ENCODE peak calls at places on chromosomes 3 and 15, in ten cellular contexts. One of them, this sample, is unnamed.

GRCh38 chr3:119681279-119681678 is 4.1 kb upstream of the COX17 start:
- DNase-seq in mesothelial cell of epicardium: no peak
- DNase-seq in NCI-H524: peak; percentile 53
- DNase-seq in midbrain: no peak
- DNase-seq in SW480: peak; percentile 52
- DNase-seq in GM23248: peak; percentile 72
- DNase-seq in keratinocyte: no peak
- DNase-seq in AML-193: peak; percentile 56
- DNase-seq in A172: peak; percentile 29
- DNase-seq in activated naive CD8-positive, alpha-beta T cell treated with anti-CD3 and anti-CD28 coated beads, Interleukin-2, amount 50 U/mL, for 24 hours: no peak
- DNase-seq in this sample: no peak

GRCh38 chr15:65332662-65333440 is 28.4 kb downstream of the RNU5B-1 start:
- DNase-seq in GM23248: no peak
- DNase-seq in midbrain: no peak
- DNase-seq in AML-193: no peak
- DNase-seq in A172: no peak
- DNase-seq in activated naive CD8-positive, alpha-beta T cell treated with anti-CD3 and anti-CD28 coated beads, Interleukin-2, amount 50 U/mL, for 24 hours: no peak
- DNase-seq in keratinocyte: no peak
- DNase-seq in NCI-H524: no peak
- DNase-seq in SW480: no peak
- DNase-seq in mesothelial cell of epicardium: no peak
- DNase-seq in this sample: no peak

GRCh38 chr3:143207338-143207961 is 87.9 kb downstream of the CHST2 start:
- DNase-seq in activated naive CD8-positive, alpha-beta T cell treated with anti-CD3 and anti-CD28 coated beads, Interleukin-2, amount 50 U/mL, for 24 hours: peak; percentile 45
- DNase-seq in NCI-H524: no peak
- DNase-seq in SW480: peak; percentile 11
- DNase-seq in GM23248: peak; percentile 48
- DNase-seq in keratinocyte: no peak
- DNase-seq in AML-193: peak; percentile 68
- DNase-seq in A172: peak; percentile 63
- DNase-seq in midbrain: no peak
- DNase-seq in mesothelial cell of epicardium: no peak
- DNase-seq in this sample: no peak

GRCh38 chr3:191246628-191247027 is 47.6 kb downstream of the OSTN start:
- DNase-seq in SW480: peak; percentile 21
- DNase-seq in NCI-H524: peak; percentile 67
- DNase-seq in midbrain: no peak
- DNase-seq in GM23248: peak; percentile 82
- DNase-seq in keratinocyte: peak; percentile 28
- DNase-seq in AML-193: no peak
- DNase-seq in mesothelial cell of epicardium: no peak
- DNase-seq in activated naive CD8-positive, alpha-beta T cell treated with anti-CD3 and anti-CD28 coated beads, Interleukin-2, amount 50 U/mL, for 24 hours: no peak
- DNase-seq in A172: peak; percentile 95
- DNase-seq in this sample: no peak

GRCh38 chr3:58683001-58683845 is 16.6 kb upstream of the FAM3D start:
- DNase-seq in NCI-H524: peak; percentile 97
- DNase-seq in activated naive CD8-positive, alpha-beta T cell treated with anti-CD3 and anti-CD28 coated beads, Interleukin-2, amount 50 U/mL, for 24 hours: peak; percentile 8
- DNase-seq in keratinocyte: no peak
- DNase-seq in GM23248: peak; percentile 44
- DNase-seq in SW480: peak; percentile 84
- DNase-seq in mesothelial cell of epicardium: no peak
- DNase-seq in AML-193: no peak
- DNase-seq in A172: peak; percentile 36
- DNase-seq in midbrain: no peak
- DNase-seq in this sample: no peak

GRCh38 chr3:169914321-169914720 is 2.9 kb downstream of the SAMD7 start:
- DNase-seq in mesothelial cell of epicardium: no peak
- DNase-seq in keratinocyte: no peak
- DNase-seq in NCI-H524: no peak
- DNase-seq in A172: peak; percentile 52
- DNase-seq in SW480: peak; percentile 23
- DNase-seq in GM23248: peak; percentile 66
- DNase-seq in activated naive CD8-positive, alpha-beta T cell treated with anti-CD3 and anti-CD28 coated beads, Interleukin-2, amount 50 U/mL, for 24 hours: no peak
- DNase-seq in midbrain: no peak
- DNase-seq in AML-193: no peak
- DNase-seq in this sample: no peak

GRCh38 chr3:109445210-109445609 is 107.9 kb upstream of the DPPA4 start:
- DNase-seq in A172: no peak
- DNase-seq in AML-193: no peak
- DNase-seq in GM23248: no peak
- DNase-seq in keratinocyte: no peak
- DNase-seq in activated naive CD8-positive, alpha-beta T cell treated with anti-CD3 and anti-CD28 coated beads, Interleukin-2, amount 50 U/mL, for 24 hours: no peak
- DNase-seq in mesothelial cell of epicardium: no peak
- DNase-seq in NCI-H524: no peak
- DNase-seq in midbrain: no peak
- DNase-seq in SW480: no peak
- DNase-seq in this sample: no peak

GRCh38 chr3:37856381-37856780 is 5.3 kb upstream of the CTDSPL start:
- DNase-seq in activated naive CD8-positive, alpha-beta T cell treated with anti-CD3 and anti-CD28 coated beads, Interleukin-2, amount 50 U/mL, for 24 hours: no peak
- DNase-seq in SW480: no peak
- DNase-seq in midbrain: peak; percentile 4
- DNase-seq in NCI-H524: no peak
- DNase-seq in A172: no peak
- DNase-seq in AML-193: no peak
- DNase-seq in mesothelial cell of epicardium: no peak
- DNase-seq in keratinocyte: no peak
- DNase-seq in GM23248: no peak
- DNase-seq in this sample: no peak

GRCh38 chr3:141878326-141878725 is 1.9 kb downstream of the ATP1B3 start:
- DNase-seq in mesothelial cell of epicardium: no peak
- DNase-seq in A172: no peak
- DNase-seq in AML-193: peak; percentile 66
- DNase-seq in GM23248: no peak
- DNase-seq in SW480: no peak
- DNase-seq in keratinocyte: no peak
- DNase-seq in activated naive CD8-positive, alpha-beta T cell treated with anti-CD3 and anti-CD28 coated beads, Interleukin-2, amount 50 U/mL, for 24 hours: no peak
- DNase-seq in midbrain: no peak
- DNase-seq in NCI-H524: peak; percentile 40
- DNase-seq in this sample: no peak

GRCh38 chr15:74845208-74845568 is 2.2 kb upstream of the ULK3 start:
- DNase-seq in midbrain: no peak
- DNase-seq in GM23248: no peak
- DNase-seq in mesothelial cell of epicardium: no peak
- DNase-seq in activated naive CD8-positive, alpha-beta T cell treated with anti-CD3 and anti-CD28 coated beads, Interleukin-2, amount 50 U/mL, for 24 hours: peak; percentile 44
- DNase-seq in SW480: no peak
- DNase-seq in NCI-H524: no peak
- DNase-seq in A172: no peak
- DNase-seq in AML-193: no peak
- DNase-seq in keratinocyte: no peak
- DNase-seq in this sample: no peak

GRCh38 chr15:70342554-70343548 is 245.1 kb upstream of the TLE3 start:
- DNase-seq in mesothelial cell of epicardium: no peak
- DNase-seq in NCI-H524: peak; percentile 70
- DNase-seq in A172: no peak
- DNase-seq in midbrain: no peak
- DNase-seq in SW480: no peak
- DNase-seq in GM23248: no peak
- DNase-seq in AML-193: no peak
- DNase-seq in activated naive CD8-positive, alpha-beta T cell treated with anti-CD3 and anti-CD28 coated beads, Interleukin-2, amount 50 U/mL, for 24 hours: no peak
- DNase-seq in keratinocyte: no peak
- DNase-seq in this sample: no peak

GRCh38 chr3:10631224-10631623 is 125.8 kb upstream of the ATP2B2 start:
- DNase-seq in midbrain: no peak
- DNase-seq in A172: no peak
- DNase-seq in NCI-H524: no peak
- DNase-seq in GM23248: no peak
- DNase-seq in activated naive CD8-positive, alpha-beta T cell treated with anti-CD3 and anti-CD28 coated beads, Interleukin-2, amount 50 U/mL, for 24 hours: no peak
- DNase-seq in mesothelial cell of epicardium: no peak
- DNase-seq in AML-193: no peak
- DNase-seq in SW480: no peak
- DNase-seq in keratinocyte: no peak
- DNase-seq in this sample: no peak

GRCh38 chr15:99052205-99052604 is 44.6 kb upstream of the PGPEP1L start:
- DNase-seq in midbrain: no peak
- DNase-seq in keratinocyte: no peak
- DNase-seq in NCI-H524: no peak
- DNase-seq in GM23248: no peak
- DNase-seq in AML-193: no peak
- DNase-seq in mesothelial cell of epicardium: no peak
- DNase-seq in activated naive CD8-positive, alpha-beta T cell treated with anti-CD3 and anti-CD28 coated beads, Interleukin-2, amount 50 U/mL, for 24 hours: no peak
- DNase-seq in SW480: no peak
- DNase-seq in A172: no peak
- DNase-seq in this sample: no peak

GRCh38 chr15:41603941-41604660 is 45.1 kb downstream of the TYRO3 start:
- DNase-seq in mesothelial cell of epicardium: peak; percentile 32
- DNase-seq in SW480: peak; percentile 75
- DNase-seq in midbrain: peak; percentile 68
- DNase-seq in AML-193: peak; percentile 65
- DNase-seq in NCI-H524: peak; percentile 82
- DNase-seq in GM23248: peak; percentile 95
- DNase-seq in activated naive CD8-positive, alpha-beta T cell treated with anti-CD3 and anti-CD28 coated beads, Interleukin-2, amount 50 U/mL, for 24 hours: peak; percentile 56
- DNase-seq in A172: peak; percentile 62
- DNase-seq in keratinocyte: peak; percentile 7
- DNase-seq in this sample: peak; percentile 17

GRCh38 chr15:49154359-49154758 is 1.0 kb downstream of the COPS2 start:
- DNase-seq in midbrain: no peak
- DNase-seq in keratinocyte: no peak
- DNase-seq in activated naive CD8-positive, alpha-beta T cell treated with anti-CD3 and anti-CD28 coated beads, Interleukin-2, amount 50 U/mL, for 24 hours: no peak
- DNase-seq in AML-193: no peak
- DNase-seq in mesothelial cell of epicardium: no peak
- DNase-seq in GM23248: peak; percentile 52
- DNase-seq in NCI-H524: no peak
- DNase-seq in SW480: no peak
- DNase-seq in A172: no peak
- DNase-seq in this sample: no peak

GRCh38 chr3:29240887-29241286 is 40.0 kb upstream of the RBMS3 start:
- DNase-seq in mesothelial cell of epicardium: no peak
- DNase-seq in midbrain: no peak
- DNase-seq in activated naive CD8-positive, alpha-beta T cell treated with anti-CD3 and anti-CD28 coated beads, Interleukin-2, amount 50 U/mL, for 24 hours: no peak
- DNase-seq in GM23248: no peak
- DNase-seq in AML-193: no peak
- DNase-seq in SW480: no peak
- DNase-seq in A172: no peak
- DNase-seq in keratinocyte: no peak
- DNase-seq in NCI-H524: no peak
- DNase-seq in this sample: no peak

GRCh38 chr3:114446605-114447004 is 152.8 kb downstream of the TIGIT start:
- DNase-seq in NCI-H524: no peak
- DNase-seq in mesothelial cell of epicardium: no peak
- DNase-seq in midbrain: peak; percentile 43
- DNase-seq in SW480: no peak
- DNase-seq in activated naive CD8-positive, alpha-beta T cell treated with anti-CD3 and anti-CD28 coated beads, Interleukin-2, amount 50 U/mL, for 24 hours: no peak
- DNase-seq in A172: peak; percentile 32
- DNase-seq in GM23248: no peak
- DNase-seq in AML-193: no peak
- DNase-seq in keratinocyte: no peak
- DNase-seq in this sample: no peak

GRCh38 chr3:133295199-133295901 is 104.5 kb upstream of the BFSP2 start:
- DNase-seq in AML-193: no peak
- DNase-seq in GM23248: peak; percentile 31
- DNase-seq in NCI-H524: peak; percentile 26
- DNase-seq in SW480: peak; percentile 51
- DNase-seq in A172: peak; percentile 74
- DNase-seq in activated naive CD8-positive, alpha-beta T cell treated with anti-CD3 and anti-CD28 coated beads, Interleukin-2, amount 50 U/mL, for 24 hours: no peak
- DNase-seq in midbrain: no peak
- DNase-seq in keratinocyte: peak; percentile 9
- DNase-seq in mesothelial cell of epicardium: no peak
- DNase-seq in this sample: no peak

GRCh38 chr3:9028134-9028533 is 64.9 kb upstream of the RAD18 start:
- DNase-seq in A172: peak; percentile 29
- DNase-seq in mesothelial cell of epicardium: peak; percentile 66
- DNase-seq in activated naive CD8-positive, alpha-beta T cell treated with anti-CD3 and anti-CD28 coated beads, Interleukin-2, amount 50 U/mL, for 24 hours: no peak
- DNase-seq in midbrain: peak; percentile 90
- DNase-seq in SW480: no peak
- DNase-seq in AML-193: no peak
- DNase-seq in keratinocyte: no peak
- DNase-seq in GM23248: peak; percentile 35
- DNase-seq in NCI-H524: peak; percentile 15
- DNase-seq in this sample: no peak

GRCh38 chr3:46853441-46854410 is 9.5 kb downstream of the MYL3 start:
- DNase-seq in keratinocyte: no peak
- DNase-seq in mesothelial cell of epicardium: peak; percentile 15
- DNase-seq in A172: no peak
- DNase-seq in activated naive CD8-positive, alpha-beta T cell treated with anti-CD3 and anti-CD28 coated beads, Interleukin-2, amount 50 U/mL, for 24 hours: peak; percentile 0
- DNase-seq in GM23248: no peak
- DNase-seq in AML-193: no peak
- DNase-seq in NCI-H524: no peak
- DNase-seq in midbrain: no peak
- DNase-seq in SW480: no peak
- DNase-seq in this sample: no peak

GRCh38 chr3:127458698-127459097 is 131.8 kb downstream of the TPRA1 start:
- DNase-seq in GM23248: peak; percentile 13
- DNase-seq in AML-193: no peak
- DNase-seq in SW480: no peak
- DNase-seq in keratinocyte: no peak
- DNase-seq in mesothelial cell of epicardium: peak; percentile 71
- DNase-seq in NCI-H524: no peak
- DNase-seq in midbrain: peak; percentile 16
- DNase-seq in A172: no peak
- DNase-seq in activated naive CD8-positive, alpha-beta T cell treated with anti-CD3 and anti-CD28 coated beads, Interleukin-2, amount 50 U/mL, for 24 hours: peak; percentile 38
- DNase-seq in this sample: no peak

GRCh38 chr3:8319935-8320634 is 181.5 kb upstream of the LMCD1 start:
- DNase-seq in NCI-H524: no peak
- DNase-seq in GM23248: peak; percentile 81
- DNase-seq in AML-193: no peak
- DNase-seq in activated naive CD8-positive, alpha-beta T cell treated with anti-CD3 and anti-CD28 coated beads, Interleukin-2, amount 50 U/mL, for 24 hours: no peak
- DNase-seq in keratinocyte: peak; percentile 15
- DNase-seq in midbrain: no peak
- DNase-seq in SW480: peak; percentile 71
- DNase-seq in A172: peak; percentile 51
- DNase-seq in mesothelial cell of epicardium: no peak
- DNase-seq in this sample: no peak

GRCh38 chr3:69084326-69084667 is 440 bp upstream of the ARL6IP5 start:
- DNase-seq in keratinocyte: no peak
- DNase-seq in AML-193: peak; percentile 45
- DNase-seq in NCI-H524: no peak
- DNase-seq in A172: peak; percentile 64
- DNase-seq in midbrain: no peak
- DNase-seq in activated naive CD8-positive, alpha-beta T cell treated with anti-CD3 and anti-CD28 coated beads, Interleukin-2, amount 50 U/mL, for 24 hours: no peak
- DNase-seq in GM23248: peak; percentile 92
- DNase-seq in mesothelial cell of epicardium: no peak
- DNase-seq in SW480: peak; percentile 47
- DNase-seq in this sample: no peak

GRCh38 chr15:26967719-26968269 is 3.2 kb upstream of the GABRG3 start:
- DNase-seq in mesothelial cell of epicardium: no peak
- DNase-seq in keratinocyte: no peak
- DNase-seq in A172: no peak
- DNase-seq in SW480: no peak
- DNase-seq in AML-193: no peak
- DNase-seq in GM23248: peak; percentile 14
- DNase-seq in NCI-H524: peak; percentile 85
- DNase-seq in midbrain: no peak
- DNase-seq in activated naive CD8-positive, alpha-beta T cell treated with anti-CD3 and anti-CD28 coated beads, Interleukin-2, amount 50 U/mL, for 24 hours: no peak
- DNase-seq in this sample: no peak

GRCh38 chr3:197690754-197691153 is 46.0 kb downstream of the RUBCN start:
- DNase-seq in AML-193: no peak
- DNase-seq in SW480: no peak
- DNase-seq in keratinocyte: no peak
- DNase-seq in mesothelial cell of epicardium: no peak
- DNase-seq in activated naive CD8-positive, alpha-beta T cell treated with anti-CD3 and anti-CD28 coated beads, Interleukin-2, amount 50 U/mL, for 24 hours: no peak
- DNase-seq in NCI-H524: no peak
- DNase-seq in midbrain: no peak
- DNase-seq in GM23248: no peak
- DNase-seq in A172: no peak
- DNase-seq in this sample: no peak

GRCh38 chr3:115698851-115699535 is 75.7 kb downstream of the GAP43 start:
- DNase-seq in keratinocyte: no peak
- DNase-seq in GM23248: peak; percentile 19
- DNase-seq in mesothelial cell of epicardium: no peak
- DNase-seq in SW480: no peak
- DNase-seq in A172: no peak
- DNase-seq in NCI-H524: peak; percentile 91
- DNase-seq in activated naive CD8-positive, alpha-beta T cell treated with anti-CD3 and anti-CD28 coated beads, Interleukin-2, amount 50 U/mL, for 24 hours: no peak
- DNase-seq in AML-193: no peak
- DNase-seq in midbrain: no peak
- DNase-seq in this sample: no peak

GRCh38 chr15:34370643-34371042 is 3.6 kb upstream of the LPCAT4 start:
- DNase-seq in GM23248: no peak
- DNase-seq in SW480: no peak
- DNase-seq in mesothelial cell of epicardium: no peak
- DNase-seq in keratinocyte: no peak
- DNase-seq in NCI-H524: no peak
- DNase-seq in A172: no peak
- DNase-seq in activated naive CD8-positive, alpha-beta T cell treated with anti-CD3 and anti-CD28 coated beads, Interleukin-2, amount 50 U/mL, for 24 hours: no peak
- DNase-seq in AML-193: no peak
- DNase-seq in midbrain: no peak
- DNase-seq in this sample: no peak

GRCh38 chr3:108012304-108012703 is 78.5 kb downstream of the CD47 start:
- DNase-seq in keratinocyte: no peak
- DNase-seq in AML-193: no peak
- DNase-seq in activated naive CD8-positive, alpha-beta T cell treated with anti-CD3 and anti-CD28 coated beads, Interleukin-2, amount 50 U/mL, for 24 hours: no peak
- DNase-seq in GM23248: no peak
- DNase-seq in SW480: no peak
- DNase-seq in midbrain: no peak
- DNase-seq in A172: no peak
- DNase-seq in NCI-H524: no peak
- DNase-seq in mesothelial cell of epicardium: no peak
- DNase-seq in this sample: no peak